ENCODE peak calls at places on chromosomes 6 and 20, in seven cellular contexts. F, N, Q, K, H, S and V are unnamed samples.

GRCh38 chr6:159351707-159352106 is 182.5 kb downstream of the FNDC1 start:
- DNase-seq in H (no peak), F (no peak), K (no peak), N (no peak), Q (no peak), S (no peak), V (no peak)

GRCh38 chr6:108915258-108915657 is 67.0 kb downstream of the ARMC2 start:
- DNase-seq in Q (no peak), K (no peak), N (no peak), S (no peak), F (no peak), H (no peak), V (no peak)

GRCh38 chr20:51287628-51288413 is 254.7 kb downstream of the NFATC2 start:
- DNase-seq in Q (no peak), N (no peak), K (no peak), F (no peak), H (no peak), S (no peak), V (no peak)

GRCh38 chr6:90538651-90539050 is 48.2 kb downstream of the MAP3K7 start:
- DNase-seq in S (no peak), N (no peak), F (no peak), K (no peak), Q (no peak), H (peak), V (no peak)

GRCh38 chr6:158409451-158409850 is 97.2 kb downstream of the TULP4 start:
- DNase-seq in N (no peak), Q (no peak), H (peak), S (no peak), K (no peak), F (no peak), V (no peak)

GRCh38 chr6:14880052-14880451 is 365.8 kb upstream of the JARID2 start:
- DNase-seq in S (no peak), N (no peak), Q (no peak), H (no peak), F (no peak), K (no peak), V (no peak)

GRCh38 chr6:166395778-166396177 is 13.0 kb upstream of the MPC1 start:
- DNase-seq in Q (no peak), K (no peak), H (no peak), N (no peak), S (no peak), F (no peak), V (no peak)

GRCh38 chr20:10634683-10635411 is 39.0 kb downstream of the JAG1 start:
- DNase-seq in N (no peak), S (no peak), H (peak), Q (no peak), K (no peak), F (no peak), V (no peak)

GRCh38 chr6:26217714-26218075 is 130.5 kb downstream of the HFE start:
- DNase-seq in Q (no peak), S (peak), H (peak), F (no peak), N (no peak), K (no peak), V (peak)

GRCh38 chr6:35298625-35299140 is 1.1 kb downstream of the DEF6 start:
- DNase-seq in N (no peak), K (no peak), Q (no peak), H (no peak), S (peak), F (peak), V (no peak)

GRCh38 chr6:32168350-32168749 is 4.0 kb downstream of the EGFL8 start:
- DNase-seq in N (no peak), S (no peak), Q (no peak), H (no peak), K (no peak), F (no peak), V (no peak)

GRCh38 chr20:50223321-50223995 is 32.8 kb downstream of the CEBPB start:
- DNase-seq in N (no peak), F (no peak), Q (no peak), S (no peak), H (no peak), K (no peak), V (no peak)

GRCh38 chr6:143135797-143136561 is 75.3 kb downstream of the AIG1 start:
- DNase-seq in H (no peak), S (no peak), Q (no peak), K (no peak), N (peak), F (no peak), V (no peak)

GRCh38 chr6:28983838-28984237 is 21.3 kb downstream of the ZNF311 start:
- DNase-seq in F (no peak), K (no peak), S (no peak), N (no peak), Q (no peak), H (no peak), V (no peak)
- H3K4me3 ChIP-seq in F (no peak), K (no peak), S (no peak), N (no peak), Q (no peak), H (no peak), V (no peak)

GRCh38 chr6:28323813-28324424 is 12.0 kb downstream of the ZSCAN31 start:
- DNase-seq in F (no peak), Q (no peak), K (no peak), H (no peak), S (no peak), N (no peak), V (no peak)

GRCh38 chr6:28330033-28330432 is 5.9 kb downstream of the ZSCAN31 start:
- DNase-seq in N (no peak), H (no peak), F (no peak), Q (no peak), S (no peak), K (no peak), V (no peak)

GRCh38 chr6:28322661-28323060 is 13.3 kb downstream of the ZSCAN31 start:
- DNase-seq in N (no peak), F (no peak), H (no peak), S (no peak), K (no peak), Q (no peak), V (no peak)

GRCh38 chr6:28326371-28326948 is 9.5 kb downstream of the ZSCAN31 start:
- DNase-seq in F (no peak), K (no peak), N (no peak), S (no peak), H (no peak), Q (no peak), V (no peak)
- H3K4me3 ChIP-seq in F (no peak), K (no peak), N (no peak), S (no peak), H (no peak), Q (no peak), V (no peak)

GRCh38 chr6:100491947-100492670 is 27.4 kb upstream of the SIM1 start:
- DNase-seq in H (no peak), N (no peak), S (no peak), Q (no peak), F (no peak), K (no peak), V (no peak)
- H3K4me3 ChIP-seq in H (no peak), N (no peak), S (no peak), Q (no peak), F (no peak), K (no peak), V (no peak)

GRCh38 chr20:62637521-62638054 is 4.7 kb upstream of the SLCO4A1 start:
- DNase-seq in N (no peak), S (no peak), H (no peak), F (no peak), K (no peak), Q (no peak), V (no peak)
- H3K4me3 ChIP-seq in N (no peak), S (no peak), H (no peak), F (no peak), K (no peak), Q (no peak), V (no peak)

DNA sequence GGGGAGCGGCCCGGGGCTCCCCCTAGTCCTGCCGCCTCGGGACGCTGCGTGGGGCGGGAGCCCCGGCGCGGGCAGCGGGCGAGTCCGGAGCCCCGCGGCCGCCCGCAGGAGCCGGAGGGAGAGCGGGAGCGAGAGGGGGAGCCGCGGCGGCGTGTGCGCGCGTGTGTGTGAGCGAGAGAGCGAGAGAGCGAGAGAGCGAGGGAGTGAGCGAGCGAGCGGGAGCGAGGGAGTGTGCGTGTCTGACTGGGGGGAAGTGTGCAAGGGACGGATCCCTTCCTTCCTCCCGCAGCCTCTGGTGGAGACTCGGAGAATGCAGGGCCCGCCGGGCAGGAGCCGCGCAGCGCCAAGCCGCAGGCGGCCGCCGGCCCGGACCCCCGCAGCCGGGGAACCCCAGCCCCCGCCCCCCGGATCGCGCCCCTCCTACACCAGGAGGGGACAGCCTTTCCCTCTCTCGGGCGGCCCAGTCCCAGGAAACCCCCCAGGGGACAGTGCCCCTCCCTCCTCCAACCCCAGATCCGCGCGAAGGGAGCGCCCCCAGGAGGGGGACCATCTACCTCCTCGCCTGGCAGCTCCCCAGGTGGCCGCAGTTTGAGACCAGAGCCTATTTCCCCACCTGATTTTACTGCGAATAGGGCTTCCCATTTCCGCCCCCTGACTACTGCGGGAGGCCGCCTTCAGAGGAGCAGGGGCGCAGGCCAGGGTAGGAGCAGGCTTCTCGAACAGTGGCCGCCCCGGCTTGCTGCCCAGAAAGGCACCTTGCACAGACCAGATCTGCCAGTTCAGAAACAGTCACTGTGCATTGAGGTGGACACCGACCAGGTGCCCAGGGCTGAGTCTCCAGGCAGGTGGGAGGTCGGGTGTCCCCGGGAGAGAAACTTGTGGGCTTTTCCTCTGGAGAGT is at the start of gene CDH22:
- DNase-seq in H (peak), Q (no peak), N (peak), F (no peak), K (peak), S (no peak), V (peak)
- H3K4me3 ChIP-seq in H (peak), Q (peak), N (no peak), F (peak), K (peak), S (peak), V (peak)

GRCh38 chr20:37421988-37422387 is 76.0 kb downstream of the SRC start:
- DNase-seq in N (no peak), Q (no peak), F (no peak), S (no peak), H (no peak), K (no peak), V (no peak)
- H3K4me3 ChIP-seq in N (no peak), Q (no peak), F (no peak), S (no peak), H (no peak), K (no peak), V (no peak)

DNA sequence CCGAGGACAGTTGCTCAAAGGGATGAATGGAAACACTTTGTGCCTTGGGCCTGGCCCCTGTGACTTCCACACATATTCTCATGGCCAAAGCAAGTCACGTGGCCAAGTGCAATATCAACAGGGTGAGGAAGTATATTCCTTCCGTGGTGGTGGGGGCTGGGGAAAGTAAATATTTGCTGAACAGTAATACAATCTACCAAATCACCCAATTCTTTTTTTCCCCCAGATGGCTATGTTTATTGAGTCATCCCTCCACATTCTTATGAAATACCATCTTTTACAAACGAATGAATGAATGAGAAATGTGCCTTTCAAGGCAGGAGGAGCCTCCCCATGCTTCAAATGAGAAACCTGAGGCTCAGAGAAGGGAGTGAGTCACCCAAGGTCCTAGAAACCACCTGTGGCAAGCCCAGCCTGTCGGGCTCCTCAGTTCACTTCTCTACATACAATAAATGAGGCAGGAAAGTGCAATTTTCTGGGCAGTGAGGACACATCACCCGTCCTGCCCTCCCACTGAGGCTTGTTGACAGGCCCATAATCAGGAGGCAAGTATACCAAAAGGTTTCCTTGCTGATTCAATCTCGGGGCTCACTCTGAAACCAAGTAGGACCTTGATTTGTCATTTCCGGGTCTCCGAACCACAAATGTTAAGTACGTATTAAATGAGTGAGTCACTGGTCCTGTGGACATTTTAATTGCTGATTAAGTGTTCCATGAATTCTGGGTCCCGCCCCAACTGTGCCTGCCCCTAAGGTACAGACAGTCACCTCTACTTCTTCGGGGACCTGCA is 25.3 kb upstream of the TOP1 start:
- DNase-seq in F (peak), N (peak), S (no peak), K (peak), Q (peak), H (peak), V (no peak)
- H3K4me3 ChIP-seq in F (peak), N (peak), S (no peak), K (no peak), Q (no peak), H (peak), V (no peak)

GRCh38 chr20:61690993-61691840 is 374.5 kb downstream of the TAF4 start:
- DNase-seq in K (no peak), Q (no peak), H (no peak), F (no peak), S (no peak), N (no peak), V (no peak)
- H3K4me3 ChIP-seq in K (no peak), Q (no peak), H (no peak), F (no peak), S (no peak), N (no peak), V (no peak)

DNA sequence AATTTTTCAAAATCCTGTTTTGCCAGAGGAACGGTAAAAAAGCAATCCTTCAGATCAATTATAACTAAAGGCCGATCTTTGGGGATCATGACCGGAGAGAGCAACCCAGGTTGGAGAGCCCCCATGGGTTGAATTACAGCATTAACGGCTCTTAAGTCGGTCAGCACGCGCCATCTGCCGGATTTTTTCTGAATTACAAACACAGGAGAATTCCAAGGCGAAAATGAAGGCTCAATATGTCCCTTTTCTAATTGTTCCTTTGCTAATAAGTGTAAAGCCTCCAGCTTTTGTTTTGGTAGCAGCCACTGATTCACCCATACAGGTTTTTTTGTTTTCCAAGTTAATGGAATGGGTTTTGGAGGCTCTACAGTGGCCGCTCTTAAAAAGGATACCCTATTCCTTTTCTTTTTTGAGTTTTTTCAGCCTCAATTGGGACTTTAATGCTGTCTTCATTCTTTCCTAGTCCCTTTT is 16.9 kb upstream of the PTCRA start:
- DNase-seq in H (peak), Q (peak), N (peak), F (no peak), K (peak), S (peak), V (no peak)
- H3K4me3 ChIP-seq in H (no peak), Q (no peak), N (no peak), F (no peak), K (no peak), S (no peak), V (no peak)